ENCODE peak calls at places on chromosome 7, in five cellular contexts. A is HL-60, S is cardiac muscle cell, K is AG09309, Y is astrocyte of the spinal cord. G is an unnamed sample.
A peak's percentile ranks its signal among the peaks of the same experiment; 100 is the strongest.

GRCh38 chr7:96998765-96999164 is 6.6 kb upstream of the DLX6 start:
- DNase-seq in K (no peak), Y (no peak), S (no peak), A (no peak), G (no peak)

GRCh38 chr7:141660259-141660658 is 41.7 kb downstream of the DENND11 start:
- DNase-seq in Y (no peak), S (no peak), A (no peak), K (no peak), G (peak; percentile 76)

GRCh38 chr7:126881315-126881714 is 371.4 kb downstream of the GRM8 start:
- DNase-seq in S (no peak), K (no peak), A (no peak), Y (no peak), G (no peak)

GRCh38 chr7:157470699-157471098 is 133.9 kb downstream of the DNAJB6 start:
- DNase-seq in A (no peak), Y (no peak), K (no peak), S (no peak), G (no peak)

GRCh38 chr7:90210925-90211324 is 615 bp upstream of the STEAP2 start:
- DNase-seq in K (no peak), Y (no peak), A (no peak), S (peak; percentile 9), G (no peak)

GRCh38 chr7:143934526-143935340 is at the start of gene OR2F2:
- DNase-seq in A (no peak), Y (peak; percentile 48), S (no peak), K (peak; percentile 11), G (no peak)

GRCh38 chr7:29623976-29624375 is 60.3 kb downstream of the PRR15 start:
- DNase-seq in A (no peak), S (no peak), K (no peak), Y (no peak), G (no peak)

GRCh38 chr7:16114633-16115032 is 306.7 kb downstream of the CRPPA start:
- DNase-seq in K (peak; percentile 23), Y (peak; percentile 51), S (no peak), A (no peak), G (no peak)

GRCh38 chr7:69199048-69199447 is 399.2 kb upstream of the AUTS2 start:
- DNase-seq in A (no peak), Y (no peak), S (no peak), K (no peak), G (no peak)

GRCh38 chr7:69199661-69200060 is 398.6 kb upstream of the AUTS2 start:
- DNase-seq in S (no peak), A (no peak), Y (no peak), K (no peak), G (no peak)

GRCh38 chr7:69196593-69196992 is 401.7 kb upstream of the AUTS2 start:
- DNase-seq in Y (no peak), A (no peak), S (no peak), K (no peak), G (no peak)

GRCh38 chr7:69198250-69198649 is 400.0 kb upstream of the AUTS2 start:
- DNase-seq in A (no peak), K (no peak), Y (no peak), S (no peak), G (no peak)
- TF ChIP-seq CTCF in A (no peak), K (no peak), Y (no peak), S (no peak), G (no peak)

DNA sequence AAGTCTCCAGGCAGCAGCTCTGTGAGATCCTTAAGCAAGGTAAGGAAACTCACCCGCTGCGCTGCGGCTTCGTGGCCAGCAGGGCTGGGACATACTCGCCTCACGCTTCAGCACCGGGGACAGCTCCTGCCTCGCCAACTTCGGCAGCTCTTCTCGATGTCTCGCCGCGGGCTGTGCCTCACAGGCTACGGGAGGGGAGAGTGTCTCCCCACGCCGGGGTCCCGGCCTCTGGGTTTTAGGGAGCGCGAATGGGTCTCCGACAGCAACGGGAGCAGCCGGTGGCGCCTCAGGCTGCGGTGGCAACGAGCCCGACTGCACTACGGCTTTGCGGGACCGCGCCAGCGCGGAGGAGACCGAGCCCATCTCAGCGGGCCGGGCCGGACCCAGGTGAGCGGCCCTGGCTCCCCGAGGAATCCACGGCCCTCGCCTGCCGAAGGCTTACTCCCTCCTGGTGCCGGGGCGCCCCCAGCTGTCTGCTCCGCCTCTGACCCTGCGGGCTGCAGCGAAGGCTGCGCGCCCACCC is 62.4 kb downstream of the LSM5 start:
- DNase-seq in A (peak; percentile 20), S (peak; percentile 95), K (no peak), Y (peak; percentile 85), G (no peak)
- TF ChIP-seq CTCF in A (no peak), S (peak; percentile 46), K (peak; percentile 28), Y (peak; percentile 62), G (no peak)

GRCh38 chr7:117872565-117873055 is 631 bp downstream of the CTTNBP2 start:
- DNase-seq in S (peak; percentile 64), Y (peak; percentile 35), A (no peak), K (no peak), G (no peak)
- TF ChIP-seq CTCF in S (no peak), Y (peak; percentile 34), A (no peak), K (no peak), G (no peak)

GRCh38 chr7:36438211-36438610 is 48.5 kb downstream of the ANLN start:
- DNase-seq in A (no peak), S (no peak), K (no peak), Y (no peak), G (no peak)

GRCh38 chr7:36440880-36441279 is 51.2 kb downstream of the ANLN start:
- DNase-seq in S (peak; percentile 24), Y (peak; percentile 52), K (peak; percentile 13), A (no peak), G (no peak)

GRCh38 chr7:36439624-36440023 is 50.0 kb downstream of the ANLN start:
- DNase-seq in S (no peak), K (no peak), A (no peak), Y (no peak), G (no peak)

GRCh38 chr7:36441344-36442022 is 51.8 kb downstream of the ANLN start:
- DNase-seq in A (no peak), Y (no peak), K (no peak), S (no peak), G (no peak)
- TF ChIP-seq CTCF in A (no peak), Y (no peak), K (no peak), S (no peak), G (peak; percentile 6)

G was measured in CD14-positive monocyte.